ENCODE peak calls at places on chromosomes 5 and 9, in four cellular contexts. Y is brain microvascular endothelial cell, Q is endothelial cell of umbilical vein, L is Caco-2. G is an unnamed sample.

GRCh38 chr5:123035320-123035949 is 1.1 kb downstream of the PPIC start:
- DNase-seq in Y (peak), Q (peak), L (peak), G (peak)

GRCh38 chr5:96111080-96111756 is 149.6 kb upstream of the ELL2 start:
- DNase-seq in Y (no peak), Q (no peak), L (no peak), G (no peak)

GRCh38 chr9:33159760-33160127 is 7.4 kb downstream of the B4GALT1 start:
- DNase-seq in Y (peak), Q (peak), L (no peak), G (no peak)

GRCh38 chr9:113343732-113344231 is 3.7 kb upstream of the WDR31 start:
- DNase-seq in Y (peak), Q (no peak), L (no peak), G (no peak)

GRCh38 chr5:177134653-177135225 is 1.2 kb downstream of the NSD1 start:
- DNase-seq in Y (no peak), Q (no peak), L (no peak), G (no peak)

GRCh38 chr5:58122993-58123392 is 336.9 kb downstream of the PLK2 start:
- DNase-seq in Y (no peak), Q (no peak), L (no peak), G (no peak)

GRCh38 chr5:35202319-35203111 is 27.8 kb downstream of the PRLR start:
- DNase-seq in Y (peak), Q (peak), L (peak), G (peak)

GRCh38 chr9:84371737-84372136 is 31.2 kb upstream of the SLC28A3 start:
- DNase-seq in Y (peak), Q (no peak), L (no peak), G (peak)

GRCh38 chr5:149323235-149324205 is 21.8 kb upstream of the GRPEL2 start:
- DNase-seq in Y (no peak), Q (peak), L (no peak), G (no peak)

GRCh38 chr5:64166201-64166959 is 737 bp downstream of the RNF180 start:
- DNase-seq in Y (no peak), Q (peak), L (no peak), G (no peak)

GRCh38 chr5:116137544-116138378 is 52.9 kb downstream of the COMMD10 start:
- DNase-seq in Y (peak), Q (peak), L (no peak), G (peak)

GRCh38 chr9:105296889-105297288 is 52.4 kb downstream of the SLC44A1 start:
- DNase-seq in Y (peak), Q (peak), L (peak), G (peak)

GRCh38 chr5:76542887-76543690 is 80.1 kb downstream of the F2RL2 start:
- DNase-seq in Y (no peak), Q (no peak), L (no peak), G (no peak)

G was measured in kidney glomerular epithelial cell.